ENCODE peak calls at places on chromosomes 5 and 9, in nine cellular contexts. D, N, C, S, V, O, E, H and K are unnamed samples.

GRCh38 chr5:177610770-177611445 is 11.0 kb downstream of the B4GALT7 start:
- DNase-seq in E (no peak), N (no peak), D (no peak), V (no peak), H (no peak), S (no peak), C (no peak), O (no peak), K (no peak)

GRCh38 chr9:120481248-120481647 is 98.7 kb downstream of the CDK5RAP2 start:
- DNase-seq in E (no peak), H (no peak), D (no peak), S (no peak), O (no peak), V (no peak), C (no peak), N (no peak), K (no peak)

GRCh38 chr5:113487411-113487778 is 858 bp downstream of the MCC start:
- DNase-seq in E (peak; percentile 41), V (no peak), C (no peak), N (no peak), H (no peak), S (no peak), O (no peak), D (no peak), K (no peak)

GRCh38 chr5:38680094-38680765 is 123.8 kb upstream of the LIFR start:
- DNase-seq in C (no peak), N (no peak), D (no peak), E (no peak), H (no peak), S (no peak), V (no peak), O (peak; percentile 66), K (no peak)

GRCh38 chr9:15572200-15572599 is 19.4 kb downstream of the CCDC171 start:
- DNase-seq in V (no peak), E (peak; percentile 6), D (no peak), O (no peak), H (no peak), N (no peak), C (no peak), S (no peak), K (no peak)

GRCh38 chr5:140800816-140801493 is at the start of gene PCDHA3:
- DNase-seq in N (no peak), V (peak; percentile 60), E (no peak), O (peak; percentile 42), C (no peak), S (no peak), H (no peak), D (peak; percentile 2), K (no peak)

GRCh38 chr9:125426926-125427325 is 165.3 kb downstream of the GAPVD1 start:
- DNase-seq in V (no peak), C (no peak), N (no peak), H (no peak), S (no peak), E (no peak), D (no peak), O (no peak), K (no peak)

GRCh38 chr5:37490931-37491330 is 111.8 kb downstream of the WDR70 start:
- DNase-seq in E (no peak), O (no peak), D (no peak), S (no peak), H (no peak), V (no peak), N (no peak), C (no peak), K (no peak)

GRCh38 chr5:10301842-10302610 is 5.7 kb downstream of the CMBL start:
- DNase-seq in D (no peak), H (no peak), E (no peak), O (no peak), S (no peak), N (no peak), V (peak; percentile 78), C (no peak), K (no peak)

GRCh38 chr9:22111176-22111870 is 102.2 kb upstream of the CDKN2B start:
- DNase-seq in S (no peak), V (no peak), C (no peak), N (no peak), D (no peak), O (no peak), H (no peak), E (no peak), K (no peak)

GRCh38 chr9:130539473-130540223 is 39.7 kb upstream of the FUBP3 start:
- DNase-seq in C (no peak), N (no peak), O (no peak), H (no peak), V (no peak), E (no peak), D (no peak), S (no peak), K (no peak)

GRCh38 chr9:27471789-27472585 is 52.1 kb upstream of the IFNK start:
- DNase-seq in V (no peak), D (no peak), S (no peak), H (no peak), C (no peak), N (no peak), E (no peak), O (no peak), K (no peak)

GRCh38 chr9:21883642-21884041 is 81.2 kb downstream of the MTAP start:
- DNase-seq in D (no peak), O (no peak), C (no peak), N (peak; percentile 3), E (no peak), V (no peak), S (no peak), H (no peak), K (no peak)

GRCh38 chr5:151223447-151224264 is at the start of gene CCDC69:
- DNase-seq in O (peak; percentile 20), C (peak; percentile 81), S (no peak), N (peak; percentile 34), E (peak; percentile 85), H (peak; percentile 34), D (no peak), V (peak; percentile 88), K (no peak)

GRCh38 chr5:89967806-89968444 is 441.6 kb downstream of the CETN3 start:
- DNase-seq in S (no peak), O (no peak), V (no peak), C (no peak), H (no peak), N (no peak), E (no peak), D (no peak), K (no peak)

GRCh38 chr5:178304761-178305645 is 72.4 kb upstream of the PHYKPL start:
- DNase-seq in D (no peak), C (no peak), V (peak; percentile 41), N (no peak), E (no peak), O (no peak), S (no peak), H (no peak), K (no peak)

GRCh38 chr5:126002222-126002897 is 420.8 kb upstream of the GRAMD2B start:
- DNase-seq in D (peak; percentile 40), N (no peak), O (peak; percentile 61), V (peak; percentile 90), E (peak; percentile 28), H (no peak), S (no peak), C (no peak), K (no peak)

GRCh38 chr9:104983491-104983890 is 55.5 kb upstream of the ABCA1 start:
- DNase-seq in S (no peak), N (no peak), D (no peak), H (no peak), O (no peak), V (no peak), E (no peak), C (no peak), K (no peak)

GRCh38 chr9:75909776-75910175 is 19.3 kb downstream of the PCSK5 start:
- DNase-seq in H (no peak), E (no peak), D (no peak), N (no peak), C (no peak), S (no peak), O (no peak), V (no peak), K (no peak)

GRCh38 chr5:23072179-23072578 is 219.0 kb upstream of the CDH12 start:
- DNase-seq in H (no peak), V (no peak), D (no peak), C (peak; percentile 10), E (no peak), N (no peak), O (no peak), S (no peak), K (no peak)

GRCh38 chr5:21649969-21650368 is 1203.2 kb downstream of the CDH12 start:
- DNase-seq in E (no peak), V (no peak), N (no peak), C (no peak), O (no peak), H (no peak), D (no peak), S (no peak), K (no peak)

GRCh38 chr5:77798448-77798847 is 22.3 kb upstream of the TBCA start:
- DNase-seq in N (no peak), E (no peak), S (no peak), D (no peak), C (no peak), O (no peak), H (no peak), V (no peak), K (no peak)

GRCh38 chr5:146034127-146034526 is 71.2 kb downstream of the PLAC8L1 start:
- DNase-seq in C (no peak), N (no peak), S (no peak), O (no peak), H (no peak), V (no peak), E (no peak), D (no peak), K (no peak)

GRCh38 chr5:93800988-93801811 is 59.8 kb upstream of the POU5F2 start:
- DNase-seq in S (no peak), C (peak; percentile 10), E (no peak), N (peak; percentile 32), H (no peak), D (peak; percentile 19), V (no peak), O (peak; percentile 65), K (no peak)

GRCh38 chr9:136700959-136701664 is 11.3 kb upstream of the DIPK1B start:
- DNase-seq in E (no peak), S (peak; percentile 28), D (no peak), V (no peak), H (no peak), C (peak; percentile 79), N (peak; percentile 68), O (no peak), K (no peak)

GRCh38 chr5:14945450-14945849 is 73.9 kb upstream of the ANKH start:
- DNase-seq in C (no peak), O (no peak), D (no peak), V (no peak), H (no peak), S (no peak), E (no peak), N (no peak), K (no peak)

GRCh38 chr5:139481122-139481533 is 1.4 kb downstream of the STING1 start:
- DNase-seq in H (no peak), N (no peak), C (no peak), S (no peak), E (no peak), V (peak; percentile 79), D (no peak), O (no peak), K (no peak)

GRCh38 chr9:29730096-29730621 is 2156.9 kb upstream of the C9orf72 start:
- DNase-seq in S (no peak), C (no peak), V (no peak), O (no peak), E (no peak), D (no peak), N (no peak), H (no peak), K (no peak)

GRCh38 chr9:5953743-5954707 is 61.4 kb downstream of the RANBP6 start:
- DNase-seq in O (no peak), H (no peak), E (no peak), S (no peak), V (no peak), N (no peak), D (no peak), C (no peak), K (no peak)

GRCh38 chr9:4137755-4138154 is 162.1 kb downstream of the GLIS3 start:
- DNase-seq in V (no peak), S (no peak), O (no peak), D (peak; percentile 51), N (no peak), C (no peak), E (no peak), H (no peak), K (no peak)

GRCh38 chr9:6525326-6526040 is 112.5 kb downstream of the UHRF2 start:
- DNase-seq in D (no peak), E (no peak), V (no peak), O (no peak), S (no peak), N (no peak), H (no peak), C (no peak), K (no peak)